ENCODE peak calls at places on chromosomes 2 and 18, in four cellular contexts. Y, W, F and P are unnamed samples.
A peak's percentile ranks its signal among the peaks of the same experiment; 100 is the strongest.

GRCh38 chr2:42756956-42757513 is 6.9 kb downstream of the OXER1 start:
- DNase-seq in F (no peak), W (no peak), Y (no peak), P (no peak)

GRCh38 chr2:209973328-209973727 is 29.1 kb upstream of the RPE start:
- DNase-seq in Y (no peak), F (no peak), W (no peak), P (no peak)

GRCh38 chr2:197453914-197454398 is 604 bp downstream of the COQ10B start:
- DNase-seq in W (peak; percentile 84), F (no peak), Y (no peak), P (peak; percentile 82)

GRCh38 chr2:109260886-109261700 is 132.1 kb downstream of the SH3RF3 start:
- DNase-seq in F (no peak), W (peak; percentile 36), Y (no peak), P (no peak)

GRCh38 chr2:30031184-30031583 is 109.8 kb upstream of the ALK start:
- DNase-seq in W (no peak), Y (no peak), F (no peak), P (no peak)

GRCh38 chr2:225334524-225334923 is 65.0 kb upstream of the NYAP2 start:
- DNase-seq in Y (no peak), W (peak; percentile 18), F (peak; percentile 28), P (no peak)

GRCh38 chr2:25041928-25042320 is at the start of gene EFR3B:
- DNase-seq in F (peak; percentile 91), Y (peak; percentile 97), W (peak; percentile 96), P (peak; percentile 95)

GRCh38 chr2:237446333-237446654 is 32.3 kb upstream of the COL6A3 start:
- DNase-seq in Y (no peak), F (no peak), W (no peak), P (no peak)

GRCh38 chr2:1585635-1586034 is 158.7 kb downstream of the PXDN start:
- DNase-seq in F (no peak), Y (no peak), W (no peak), P (no peak)

GRCh38 chr2:16174693-16175045 is 234.3 kb downstream of the MYCN start:
- DNase-seq in Y (no peak), F (no peak), W (no peak), P (no peak)

GRCh38 chr2:138030459-138030858 is 66.2 kb downstream of the HNMT start:
- DNase-seq in F (peak; percentile 84), Y (no peak), W (no peak), P (no peak)

GRCh38 chr2:48195168-48195567 is 288.9 kb upstream of the FBXO11 start:
- DNase-seq in F (no peak), W (no peak), Y (no peak), P (no peak)

GRCh38 chr18:3889121-3889520 is 439.1 kb downstream of the TGIF1 start:
- DNase-seq in Y (no peak), W (no peak), F (no peak), P (no peak)

GRCh38 chr2:26846334-26846863 is 1.5 kb upstream of the DPYSL5 start:
- DNase-seq in F (peak; percentile 59), W (peak; percentile 60), Y (peak; percentile 93), P (peak; percentile 72)

GRCh38 chr2:219178377-219179175 is 501 bp downstream of the RETREG2 start:
- DNase-seq in Y (peak; percentile 93), F (peak; percentile 12), W (no peak), P (peak; percentile 26)

GRCh38 chr2:118013221-118013723 is 598 bp downstream of the CCDC93 start:
- DNase-seq in Y (peak; percentile 92), F (no peak), W (peak; percentile 64), P (peak; percentile 55)

GRCh38 chr2:135021618-135022017 is 25.6 kb downstream of the MAP3K19 start:
- DNase-seq in F (no peak), W (no peak), Y (no peak), P (no peak)

GRCh38 chr18:11989174-11989573 is 7.9 kb downstream of the IMPA2 start:
- DNase-seq in W (no peak), Y (no peak), F (no peak), P (no peak)

GRCh38 chr2:146317959-146318358 is 1526.9 kb upstream of the ACVR2A start:
- DNase-seq in Y (no peak), W (no peak), F (peak; percentile 74), P (no peak)

GRCh38 chr2:25043241-25043867 is 1.5 kb downstream of the EFR3B start:
- DNase-seq in W (no peak), F (peak; percentile 91), Y (no peak), P (no peak)

GRCh38 chr2:208000701-208001395 is 24.5 kb downstream of the PLEKHM3 start:
- DNase-seq in Y (no peak), W (no peak), F (no peak), P (peak; percentile 25)

GRCh38 chr2:88489181-88489580 is 36.7 kb upstream of the FOXI3 start:
- DNase-seq in Y (no peak), W (no peak), F (no peak), P (peak; percentile 31)

GRCh38 chr2:64404002-64404731 is 49.8 kb upstream of the LGALSL start:
- DNase-seq in F (peak; percentile 22), W (peak; percentile 84), Y (peak; percentile 78), P (no peak)

GRCh38 chr2:189221811-189222210 is 42.2 kb upstream of the COL5A2 start:
- DNase-seq in F (no peak), Y (no peak), W (no peak), P (peak; percentile 54)

GRCh38 chr2:187527262-187527661 is 27.0 kb downstream of the TFPI start:
- DNase-seq in F (peak; percentile 93), W (no peak), Y (no peak), P (no peak)

GRCh38 chr2:85741211-85741610 is 12.6 kb upstream of the ATOH8 start:
- DNase-seq in W (no peak), Y (no peak), F (no peak), P (no peak)

GRCh38 chr2:36358317-36358659 is 2.7 kb downstream of the CRIM1 start:
- DNase-seq in W (no peak), F (no peak), Y (no peak), P (no peak)

GRCh38 chr18:75868031-75868430 is 440.5 kb upstream of the SMIM21 start:
- DNase-seq in F (no peak), Y (no peak), W (no peak), P (no peak)

GRCh38 chr18:75874401-75875093 is 447.0 kb upstream of the SMIM21 start:
- DNase-seq in F (no peak), Y (no peak), W (no peak), P (no peak)

GRCh38 chr18:75864816-75865215 is 437.3 kb upstream of the SMIM21 start:
- DNase-seq in W (no peak), Y (no peak), F (no peak), P (no peak)

GRCh38 chr18:75865639-75866038 is 438.1 kb upstream of the SMIM21 start:
- DNase-seq in F (no peak), Y (no peak), W (no peak), P (no peak)

DNA sequence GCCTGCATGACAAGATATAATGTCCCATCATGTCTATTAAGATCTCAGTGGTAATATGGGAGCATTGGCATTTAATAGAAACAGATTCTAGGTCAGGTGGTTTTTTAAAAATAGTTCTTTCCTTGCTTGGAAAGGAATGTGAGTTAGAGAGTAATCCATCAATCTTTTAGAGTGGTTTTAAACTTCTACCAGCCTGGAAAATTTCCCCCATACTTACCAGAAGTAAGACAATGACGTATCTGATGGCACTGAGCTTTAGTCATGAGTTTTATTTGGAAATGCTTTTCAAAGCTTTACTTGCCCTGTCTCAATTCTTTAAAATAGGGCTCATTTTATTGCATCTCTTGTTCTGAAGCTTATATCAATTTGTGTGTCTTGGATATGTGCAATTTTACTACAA is 441.7 kb upstream of the SMIM21 start:
- DNase-seq in F (no peak), W (no peak), Y (no peak), P (no peak)
- H3K27ac ChIP-seq in F (no peak overlapping the region), W (no peak overlapping the region), Y (no peak overlapping the region), P (no peak overlapping the region)

DNA sequence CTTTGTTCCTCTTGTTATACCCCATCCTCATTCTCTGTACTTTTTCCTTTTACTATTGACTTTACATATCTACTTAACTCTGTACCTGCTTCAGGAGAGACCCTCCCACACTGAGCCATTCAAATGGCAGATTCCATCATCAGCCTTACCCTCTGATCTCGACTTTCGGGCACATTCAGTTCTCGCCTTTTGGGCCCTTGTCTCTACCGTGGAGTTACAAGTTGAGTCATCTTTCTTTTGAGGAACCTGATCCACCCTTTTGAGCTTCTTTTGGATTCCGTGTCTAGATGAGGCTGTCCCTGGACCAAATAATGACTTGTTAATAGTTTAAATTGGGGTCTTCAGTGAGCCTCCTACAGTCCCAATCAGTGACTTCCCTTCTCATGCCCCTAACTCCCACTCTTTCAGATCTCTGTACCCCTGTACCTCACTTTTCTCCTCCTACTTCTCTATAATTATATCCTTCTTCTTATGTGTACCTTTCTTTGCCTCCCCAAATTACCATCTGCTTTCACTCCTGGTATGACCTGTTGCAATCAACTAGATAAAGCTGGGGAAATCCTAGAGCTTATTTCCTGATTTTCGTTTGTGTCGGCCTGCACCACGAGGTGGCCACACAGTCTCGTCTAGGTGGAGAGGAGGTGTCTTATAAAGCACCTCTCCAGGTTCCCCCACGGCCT is 17.2 kb downstream of the SP110 start:
- DNase-seq in F (no peak), W (no peak), Y (no peak), P (no peak)
- TF ChIP-seq CTCF in F (no peak), W (no peak), Y (no peak), P (no peak)

DNA sequence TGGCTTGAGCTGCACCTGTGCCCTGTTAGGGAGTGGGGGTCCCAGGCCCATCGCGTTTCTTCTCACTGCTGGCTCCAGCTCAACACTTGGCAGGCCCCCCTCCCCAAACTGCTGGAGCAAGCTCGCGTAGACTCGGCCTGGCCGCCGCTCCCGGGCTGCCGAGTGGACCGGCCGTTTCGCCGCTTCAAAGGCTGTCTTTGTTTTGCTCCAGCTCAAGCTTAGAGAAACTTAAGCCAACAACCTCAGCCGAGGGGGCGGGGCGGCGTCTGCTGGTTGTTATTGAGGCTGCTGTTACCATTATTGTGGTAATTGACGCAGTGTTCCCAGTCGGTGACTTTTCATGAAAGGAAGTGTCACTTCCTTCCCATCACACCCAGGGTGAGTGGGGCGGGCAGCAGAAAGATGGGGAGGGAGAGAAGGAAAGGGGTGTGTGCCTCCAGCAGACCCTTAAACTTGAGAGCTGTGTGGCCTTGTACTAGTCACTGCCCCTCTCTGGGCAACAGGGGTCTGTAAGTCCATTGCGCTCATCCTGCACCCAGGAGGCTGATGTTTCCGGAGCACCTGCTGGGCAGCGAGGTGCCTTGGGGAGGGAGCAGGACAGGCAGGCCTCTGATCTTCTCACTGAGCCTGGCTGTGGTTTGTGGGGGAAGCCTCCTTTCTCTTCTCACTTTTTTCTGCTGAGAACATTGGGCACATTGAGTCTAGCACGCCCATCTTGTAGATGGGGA is 2.1 kb downstream of the ARID5A start:
- DNase-seq in Y (peak; percentile 94), F (peak; percentile 47), W (no peak), P (no peak)
- H3K27ac ChIP-seq in Y (peak overlapping the region; percentile 98), F (no peak overlapping the region), W (no peak overlapping the region), P (no peak overlapping the region)

GRCh38 chr2:179354739-179355537 is 90.3 kb upstream of the SESTD1 start:
- DNase-seq in W (no peak), Y (no peak), F (no peak), P (no peak)
- TF ChIP-seq CTCF in W (no peak), Y (no peak), F (no peak), P (no peak)

GRCh38 chr2:41182961-41183360 is 731.1 kb upstream of the SLC8A1 start:
- DNase-seq in W (no peak), Y (no peak), F (no peak), P (no peak)

DNA sequence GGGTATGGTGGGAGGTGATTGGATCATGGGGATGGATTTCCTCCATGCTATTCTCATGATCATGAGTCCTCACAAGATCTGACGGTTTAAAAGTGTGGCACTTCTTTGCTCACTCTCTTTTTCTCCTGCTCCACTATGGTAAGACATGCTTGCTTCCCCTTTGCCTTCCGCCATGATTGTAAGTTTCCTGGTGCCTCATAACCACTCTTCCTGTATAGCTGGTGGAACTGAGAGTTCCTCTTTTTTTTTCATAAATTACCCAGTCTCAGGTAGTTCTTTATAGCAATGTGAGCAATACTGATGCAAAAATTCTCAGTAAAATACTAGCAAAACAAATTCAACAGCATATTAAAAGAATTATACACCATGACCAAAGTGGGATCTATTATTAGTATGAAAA is 728.5 kb upstream of the SLC8A1 start:
- DNase-seq in Y (no peak), W (no peak), F (no peak), P (no peak)
- H3K27ac ChIP-seq in Y (no peak overlapping the region), W (no peak overlapping the region), F (no peak overlapping the region), P (no peak overlapping the region)